ENCODE peak calls at places on chromosomes 3 and 15, in six cellular contexts. C is effector CD8-positive, alpha-beta T cell; W is left cardiac atrium; H is CD8-positive, alpha-beta memory T cell; B is NCI-H1105; A is ovary. L is an unnamed sample.

GRCh38 chr3:113498221-113499005 is 16.5 kb downstream of the SPICE1 start:
- DNase-seq in C (no peak), W (no peak), H (no peak), B (no peak), A (no peak), L (no peak)

GRCh38 chr15:51180009-51180408 is 85.3 kb upstream of the TNFAIP8L3 start:
- DNase-seq in C (no peak), W (no peak), H (no peak), B (no peak), A (no peak), L (no peak)

GRCh38 chr15:98727115-98728040 is 79.0 kb downstream of the IGF1R start:
- DNase-seq in C (no peak), W (peak; percentile 92), H (no peak), B (no peak), A (peak; percentile 87), L (peak; percentile 95)

GRCh38 chr3:134427400-134428111 is 53.3 kb upstream of the AMOTL2 start:
- DNase-seq in C (no peak), W (peak; percentile 54), H (no peak), B (no peak), A (no peak), L (peak; percentile 77)

GRCh38 chr3:17846466-17846865 is 104.0 kb upstream of the TBC1D5 start:
- DNase-seq in C (no peak), W (no peak), H (no peak), B (no peak), A (no peak), L (no peak)

GRCh38 chr3:150303776-150304175 is 104.3 kb upstream of the TSC22D2 start:
- DNase-seq in C (no peak), W (no peak), H (no peak), B (no peak), A (no peak), L (no peak)

GRCh38 chr15:92897620-92898019 is 2.5 kb upstream of the CHD2 start:
- DNase-seq in C (no peak), W (no peak), H (no peak), B (no peak), A (no peak), L (no peak)

GRCh38 chr3:157412323-157412845 is 24.3 kb upstream of the PTX3 start:
- DNase-seq in C (no peak), W (no peak), H (no peak), B (no peak), A (no peak), L (no peak)

GRCh38 chr3:47852604-47853397 is 49.9 kb downstream of the DHX30 start:
- DNase-seq in C (no peak), W (no peak), H (no peak), B (no peak), A (no peak), L (no peak)

GRCh38 chr3:110126065-110126464 is 788.7 kb upstream of the DPPA4 start:
- DNase-seq in C (no peak), W (no peak), H (no peak), B (no peak), A (no peak), L (no peak)

GRCh38 chr3:81406318-81406717 is 355.1 kb downstream of the GBE1 start:
- DNase-seq in C (no peak), W (no peak), H (no peak), B (no peak), A (no peak), L (no peak)

GRCh38 chr3:30084971-30085403 is 521.4 kb upstream of the TGFBR2 start:
- DNase-seq in C (no peak), W (no peak), H (no peak), B (no peak), A (no peak), L (no peak)

GRCh38 chr3:62777130-62777529 is 98.1 kb downstream of the CADPS start:
- DNase-seq in C (no peak), W (no peak), H (no peak), B (no peak), A (no peak), L (no peak)

GRCh38 chr15:95812491-95812890 is 518.0 kb upstream of the NR2F2 start:
- DNase-seq in C (no peak), W (no peak), H (no peak), B (no peak), A (no peak), L (no peak)

GRCh38 chr3:188584162-188584529 is 430.2 kb downstream of the LPP start:
- DNase-seq in C (no peak), W (no peak), H (no peak), B (no peak), A (no peak), L (no peak)

GRCh38 chr3:108171095-108171494 is 51.1 kb downstream of the IFT57 start:
- DNase-seq in C (no peak), W (no peak), H (no peak), B (peak; percentile 28), A (no peak), L (no peak)

GRCh38 chr15:79724312-79724711 is 172.5 kb downstream of the MTHFS start:
- DNase-seq in C (no peak), W (no peak), H (no peak), B (no peak), A (no peak), L (no peak)